ENCODE peak calls at places on chromosomes 13 and 19, in seven cellular contexts. N is HepG2, J is IMR-90, U is K562, O is H1, I is HCT116, F is GM12878. M is an unnamed sample.

GRCh38 chr19:40662925-40663711 is 27.3 kb downstream of the NUMBL start:
- DNase-seq in O (peak), N (peak), J (peak), U (peak), F (peak), I (peak), M (peak)

GRCh38 chr13:75687145-75687763 is 51.1 kb downstream of the LMO7 start:
- DNase-seq in J (peak), I (peak), F (no peak), O (no peak), U (peak), N (peak), M (peak)

GRCh38 chr19:47239152-47239551 is 8.2 kb upstream of the BBC3 start:
- DNase-seq in I (no peak), N (no peak), F (no peak), O (no peak), U (no peak), J (no peak), M (no peak)

GRCh38 chr19:4969772-4970531 is 1.0 kb downstream of the KDM4B start:
- DNase-seq in J (no peak), F (peak), N (no peak), O (no peak), I (no peak), U (no peak), M (peak)

GRCh38 chr13:44396963-44397580 is 23.4 kb downstream of the SERP2 start:
- DNase-seq in I (no peak), F (no peak), U (peak), J (peak), O (no peak), N (no peak), M (no peak)

GRCh38 chr19:18340237-18340989 is at the start of gene PGPEP1:
- DNase-seq in F (no peak), U (peak), J (peak), N (no peak), O (no peak), I (no peak), M (peak)

GRCh38 chr13:46550822-46551221 is 2.1 kb upstream of the LRCH1 start:
- DNase-seq in O (no peak), F (no peak), N (no peak), U (no peak), I (no peak), J (no peak), M (no peak)

GRCh38 chr19:18433039-18433691 is 4.8 kb downstream of the ISYNA1 start:
- DNase-seq in I (no peak), O (no peak), U (peak), N (no peak), J (no peak), F (no peak), M (no peak)

GRCh38 chr13:102817241-102817640 is 18.3 kb downstream of the BIVM start:
- DNase-seq in N (no peak), J (no peak), I (no peak), U (no peak), F (no peak), O (no peak), M (no peak)

GRCh38 chr13:111049791-111050538 is 65.1 kb upstream of the ARHGEF7 start:
- DNase-seq in J (no peak), U (peak), N (no peak), O (no peak), F (no peak), I (no peak), M (peak)

GRCh38 chr13:74554581-74555290 is 420.5 kb upstream of the KLF12 start:
- DNase-seq in J (no peak), N (no peak), F (no peak), O (no peak), I (no peak), U (no peak), M (no peak)

GRCh38 chr19:48588670-48589399 is 17.7 kb upstream of the SPACA4 start:
- DNase-seq in J (peak), U (peak), O (peak), F (no peak), I (peak), N (peak), M (peak)
- H2AFZ ChIP-seq in J (peak), U (peak), O (peak), F (peak), I (no peak), N (no peak), M (peak)

GRCh38 chr13:24511019-24511823 is 1.4 kb downstream of the PARP4 start:
- DNase-seq in O (no peak), U (peak), N (peak), J (peak), F (peak), I (peak), M (peak)
- TF ChIP-seq POLR2A in O (no peak), U (no peak), N (no peak), J (no peak), F (peak), I (no peak), M (no peak)

GRCh38 chr19:1254081-1254527 is 5.7 kb downstream of the MIDN start:
- DNase-seq in O (no peak), J (no peak), I (no peak), F (no peak), N (no peak), U (no peak), M (no peak)

GRCh38 chr19:1252818-1253513 is 4.6 kb downstream of the MIDN start:
- DNase-seq in J (peak), I (no peak), F (no peak), U (no peak), O (no peak), N (peak), M (peak)

GRCh38 chr19:1254530-1255185 is 6.3 kb downstream of the MIDN start:
- DNase-seq in U (no peak), F (no peak), I (no peak), N (no peak), O (no peak), J (no peak), M (no peak)

GRCh38 chr19:1252221-1252817 is 3.9 kb downstream of the MIDN start:
- DNase-seq in F (no peak), O (no peak), U (no peak), N (no peak), J (peak), I (no peak), M (peak)

DNA sequence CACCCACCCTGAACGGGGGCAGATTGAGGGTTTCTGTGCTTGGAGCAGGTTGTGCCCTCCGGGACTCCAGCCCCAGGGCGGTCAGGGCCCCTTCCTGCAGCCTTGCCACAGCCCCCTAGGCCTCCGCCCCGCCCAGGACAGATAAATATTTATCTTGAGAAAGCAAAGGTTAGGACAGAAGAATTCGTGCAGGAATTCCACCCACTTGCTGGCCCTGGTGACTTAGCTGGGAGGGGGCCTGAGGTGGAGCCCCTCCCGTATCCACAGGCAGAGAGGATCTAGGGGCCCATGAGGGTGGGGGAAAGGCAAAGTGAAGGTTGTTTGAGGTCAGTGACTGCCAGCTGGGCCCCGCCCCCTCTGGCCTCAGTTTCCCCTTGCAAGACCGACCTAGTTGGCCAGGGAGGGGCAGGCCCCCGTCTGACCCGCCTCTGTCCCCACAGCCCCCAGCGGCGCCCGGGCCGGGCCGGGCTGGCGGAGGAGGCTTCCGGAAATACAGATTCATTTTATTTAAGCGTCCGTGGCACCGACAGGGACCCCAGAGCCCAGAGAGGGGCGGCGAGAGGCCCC is 5.2 kb downstream of the MIDN start:
- DNase-seq in U (no peak), J (peak), O (no peak), I (no peak), N (peak), F (no peak), M (no peak)
- H3K9ac ChIP-seq in U (peak), J (peak), O (no peak), I (peak), N (peak), F (peak), M (peak)

GRCh38 chr13:105436946-105437345 is 1098.5 kb downstream of the EFNB2 start:
- DNase-seq in U (no peak), I (no peak), J (no peak), O (no peak), F (no peak), N (no peak), M (peak)
- H2AFZ ChIP-seq in U (no peak), I (no peak), J (no peak), O (peak), F (no peak), N (no peak), M (peak)

DNA sequence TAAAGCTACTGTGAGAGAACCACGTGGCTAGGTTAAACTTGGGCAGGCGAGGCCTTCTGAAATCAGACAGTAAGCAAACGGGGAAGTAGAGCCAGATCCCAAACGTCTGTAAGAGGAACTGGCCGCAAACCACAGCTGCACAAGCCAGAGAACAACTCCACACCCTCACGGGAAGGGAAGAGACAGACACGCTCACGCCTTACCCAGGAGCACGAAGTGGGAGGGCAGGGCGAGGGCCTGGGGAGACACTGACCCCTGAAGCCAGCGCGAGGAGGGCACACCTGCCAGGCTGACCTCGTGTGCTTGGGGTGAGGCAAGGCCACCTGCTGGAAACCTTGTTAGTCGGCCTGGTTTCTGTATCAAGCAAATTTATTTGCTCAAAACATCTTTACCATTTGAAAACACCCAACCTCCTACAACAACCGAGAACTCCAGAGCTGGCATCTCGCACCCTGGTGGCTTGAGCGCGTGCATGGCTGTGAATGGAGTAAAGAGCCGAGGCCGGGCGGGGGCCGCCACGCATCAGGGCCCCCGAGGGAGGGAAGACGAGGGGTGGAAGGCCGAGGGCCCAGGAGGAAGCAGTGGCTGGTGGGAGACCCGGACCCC is 7.3 kb downstream of the POLR2E start:
- DNase-seq in F (no peak), J (no peak), I (no peak), O (no peak), U (no peak), N (no peak), M (no peak)
- TF ChIP-seq POLR2A in F (peak), J (no peak), I (no peak), O (no peak), U (peak), N (no peak), M (no peak)

DNA sequence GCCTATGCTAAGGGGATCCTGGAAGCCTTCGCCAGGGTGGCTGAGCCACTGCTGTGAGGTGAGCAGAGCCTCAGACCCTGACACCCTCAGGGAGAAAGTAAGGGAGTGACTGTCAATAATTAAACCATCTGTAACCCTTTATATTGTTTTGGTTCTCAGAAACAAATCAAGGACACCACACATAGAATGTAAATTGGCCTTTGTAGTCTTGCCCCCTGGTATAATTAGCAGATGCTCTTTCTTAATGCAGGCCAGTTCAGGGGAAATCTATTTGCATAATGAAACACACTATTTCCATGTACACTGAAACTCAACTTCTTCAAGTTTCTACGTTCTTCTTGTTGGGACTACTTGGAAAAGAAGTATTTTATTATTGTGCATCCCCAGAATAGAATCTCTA is 127.7 kb upstream of the EDNRB start:
- DNase-seq in N (no peak), U (no peak), F (no peak), I (no peak), O (no peak), J (no peak), M (no peak)
- H3K9ac ChIP-seq in N (no peak), U (no peak), F (no peak), I (no peak), O (no peak), J (no peak), M (no peak)